ENCODE peak calls at places on chromosomes 1 and 21, in five cellular contexts. One of them, this sample, is unnamed.

GRCh38 chr21:18384771-18385170 is 18.8 kb downstream of the TMPRSS15 start:
- DNase-seq in colonic mucosa: no peak
- DNase-seq in cardiac muscle cell: no peak
- DNase-seq in heart right ventricle: no peak
- DNase-seq in IMR-90: no peak
- DNase-seq in this sample: no peak

GRCh38 chr1:179883040-179883501 is 986 bp downstream of the TOR1AIP1 start:
- DNase-seq in colonic mucosa: no peak
- DNase-seq in cardiac muscle cell: no peak
- DNase-seq in heart right ventricle: no peak
- DNase-seq in IMR-90: no peak
- DNase-seq in this sample: no peak

GRCh38 chr1:235500971-235501540 is 3.2 kb downstream of the B3GALNT2 start:
- DNase-seq in colonic mucosa: no peak
- DNase-seq in cardiac muscle cell: peak
- DNase-seq in heart right ventricle: no peak
- DNase-seq in IMR-90: peak
- DNase-seq in this sample: no peak

GRCh38 chr1:54001620-54002019 is 16.4 kb downstream of the LDLRAD1 start:
- DNase-seq in colonic mucosa: no peak
- DNase-seq in cardiac muscle cell: no peak
- DNase-seq in heart right ventricle: no peak
- DNase-seq in IMR-90: no peak
- DNase-seq in this sample: no peak

GRCh38 chr21:39180429-39181019 is 2.7 kb downstream of the PSMG1 start:
- DNase-seq in colonic mucosa: no peak
- DNase-seq in cardiac muscle cell: peak
- DNase-seq in heart right ventricle: no peak
- DNase-seq in IMR-90: no peak
- DNase-seq in this sample: no peak

GRCh38 chr1:235955777-235956176 is 89.1 kb upstream of the LYST start:
- DNase-seq in colonic mucosa: no peak
- DNase-seq in cardiac muscle cell: no peak
- DNase-seq in heart right ventricle: no peak
- DNase-seq in IMR-90: peak
- DNase-seq in this sample: no peak

GRCh38 chr1:229420765-229421164 is 13.1 kb downstream of the ACTA1 start:
- DNase-seq in colonic mucosa: no peak
- DNase-seq in cardiac muscle cell: no peak
- DNase-seq in heart right ventricle: no peak
- DNase-seq in IMR-90: no peak
- DNase-seq in this sample: no peak

GRCh38 chr1:21258331-21259134 is 31.7 kb downstream of the ECE1 start:
- DNase-seq in colonic mucosa: no peak
- DNase-seq in cardiac muscle cell: no peak
- DNase-seq in heart right ventricle: no peak
- DNase-seq in IMR-90: no peak
- DNase-seq in this sample: no peak

GRCh38 chr1:145827966-145828365 is 4.0 kb downstream of the POLR3C start:
- DNase-seq in colonic mucosa: no peak
- DNase-seq in cardiac muscle cell: no peak
- DNase-seq in heart right ventricle: no peak
- DNase-seq in IMR-90: peak
- DNase-seq in this sample: no peak

GRCh38 chr1:204438628-204439027 is 27.0 kb upstream of the PPP1R15B start:
- DNase-seq in colonic mucosa: no peak
- DNase-seq in cardiac muscle cell: peak
- DNase-seq in heart right ventricle: no peak
- DNase-seq in IMR-90: peak
- DNase-seq in this sample: peak

GRCh38 chr1:175152006-175152652 is 40.4 kb downstream of the KIAA0040 start:
- DNase-seq in colonic mucosa: peak
- DNase-seq in cardiac muscle cell: peak
- DNase-seq in heart right ventricle: peak
- DNase-seq in IMR-90: peak
- DNase-seq in this sample: peak

DNA sequence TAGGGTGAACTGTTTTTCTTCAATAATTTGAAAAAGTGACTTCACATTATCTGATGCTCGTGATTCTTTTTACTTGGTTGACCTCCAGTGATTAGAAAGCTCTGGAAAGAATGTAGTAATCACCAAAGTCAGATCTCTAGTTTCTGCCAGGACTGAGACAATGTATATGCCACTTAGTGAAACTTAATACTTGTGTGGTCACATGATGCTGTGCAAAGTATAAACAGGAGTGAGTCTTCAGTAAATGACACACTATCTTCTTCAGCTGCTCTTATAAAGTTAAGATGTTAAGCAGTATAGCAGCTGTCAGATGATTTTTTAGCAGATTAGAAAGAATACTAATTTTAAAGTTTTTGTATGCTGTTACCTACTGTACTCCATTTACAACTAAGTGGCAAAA is 17.2 kb downstream of the VCAM1 start:
- DNase-seq in colonic mucosa: no peak
- DNase-seq in cardiac muscle cell: peak
- DNase-seq in heart right ventricle: no peak
- DNase-seq in IMR-90: peak
- DNase-seq in this sample: no peak
- H3K27ac ChIP-seq in colonic mucosa: no peak
- H3K27ac ChIP-seq in cardiac muscle cell: peak
- H3K27ac ChIP-seq in heart right ventricle: no peak
- H3K27ac ChIP-seq in IMR-90: peak
- H3K27ac ChIP-seq in this sample: peak

GRCh38 chr1:178724386-178724733 is 684 bp upstream of the RALGPS2 start:
- DNase-seq in colonic mucosa: no peak
- DNase-seq in cardiac muscle cell: no peak
- DNase-seq in heart right ventricle: no peak
- DNase-seq in IMR-90: no peak
- DNase-seq in this sample: no peak
- H3K27ac ChIP-seq in colonic mucosa: peak
- H3K27ac ChIP-seq in cardiac muscle cell: peak
- H3K27ac ChIP-seq in heart right ventricle: peak
- H3K27ac ChIP-seq in IMR-90: no peak
- H3K27ac ChIP-seq in this sample: peak

DNA sequence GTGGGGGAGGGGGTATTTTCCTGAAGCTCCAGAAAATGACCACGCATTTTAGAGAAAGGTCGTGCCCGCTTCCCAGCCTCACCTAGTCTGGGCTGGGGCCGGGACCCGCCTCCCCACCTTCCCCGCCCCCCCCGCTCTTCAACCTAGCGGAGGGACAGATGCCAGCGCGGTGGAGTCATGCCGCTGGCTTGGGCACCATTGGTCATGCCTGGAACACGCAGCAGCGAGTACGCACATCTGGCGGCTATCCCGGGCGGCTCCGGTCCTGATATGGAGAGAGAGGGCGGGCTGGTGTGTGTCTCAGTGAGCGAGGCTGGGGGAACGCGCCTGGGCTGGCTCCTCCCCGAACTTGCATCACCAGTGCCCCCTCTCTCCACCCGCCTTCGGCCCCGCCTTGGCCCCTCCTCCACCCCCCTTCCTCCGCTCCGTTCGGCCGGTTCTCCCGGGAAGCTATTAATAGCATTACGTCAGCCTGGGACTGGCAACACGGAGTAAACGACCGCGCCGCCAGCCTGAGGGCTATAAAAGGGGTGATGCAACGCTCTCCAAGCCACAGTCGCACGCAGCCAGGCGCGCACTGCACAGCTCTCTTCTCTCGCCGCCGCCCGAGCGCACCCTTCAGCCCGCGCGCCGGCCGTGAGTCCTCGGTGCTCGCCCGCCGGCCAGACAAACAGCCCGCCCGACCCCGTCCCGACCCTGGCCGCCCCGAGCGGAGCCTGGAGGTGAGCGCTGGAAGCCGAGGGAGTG is at the start of gene ATF3:
- DNase-seq in colonic mucosa: peak
- DNase-seq in cardiac muscle cell: peak
- DNase-seq in heart right ventricle: peak
- DNase-seq in IMR-90: peak
- DNase-seq in this sample: peak
- H3K27ac ChIP-seq in colonic mucosa: peak
- H3K27ac ChIP-seq in cardiac muscle cell: peak
- H3K27ac ChIP-seq in heart right ventricle: peak
- H3K27ac ChIP-seq in IMR-90: peak
- H3K27ac ChIP-seq in this sample: peak

GRCh38 chr1:226666164-226666506 is 72.9 kb downstream of the ITPKB start:
- DNase-seq in colonic mucosa: no peak
- DNase-seq in cardiac muscle cell: no peak
- DNase-seq in heart right ventricle: no peak
- DNase-seq in IMR-90: no peak
- DNase-seq in this sample: no peak
- H3K27ac ChIP-seq in colonic mucosa: no peak
- H3K27ac ChIP-seq in cardiac muscle cell: no peak
- H3K27ac ChIP-seq in heart right ventricle: peak
- H3K27ac ChIP-seq in IMR-90: no peak
- H3K27ac ChIP-seq in this sample: no peak

DNA sequence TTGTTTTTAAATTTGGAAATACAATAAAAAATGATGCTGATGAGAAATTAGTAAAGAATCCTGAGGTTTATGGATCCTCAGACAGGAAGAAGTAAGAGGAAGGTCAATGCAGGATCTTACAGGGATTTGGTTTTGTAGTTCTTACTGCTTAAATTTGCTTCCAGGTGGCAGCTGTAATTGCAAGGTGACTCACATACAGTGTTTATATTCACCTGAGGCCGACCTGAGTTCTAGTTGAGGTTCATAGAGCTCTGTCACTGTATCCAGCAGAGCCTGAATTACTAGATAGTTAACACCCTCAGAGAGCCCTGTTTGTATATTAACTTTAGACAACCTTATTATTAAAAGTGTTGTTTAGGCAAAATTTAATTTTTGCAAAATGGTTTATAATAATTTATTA is 1.4 kb upstream of the WDR26 start:
- DNase-seq in colonic mucosa: no peak
- DNase-seq in cardiac muscle cell: no peak
- DNase-seq in heart right ventricle: no peak
- DNase-seq in IMR-90: no peak
- DNase-seq in this sample: no peak
- H3K27ac ChIP-seq in colonic mucosa: peak
- H3K27ac ChIP-seq in cardiac muscle cell: no peak
- H3K27ac ChIP-seq in heart right ventricle: no peak
- H3K27ac ChIP-seq in IMR-90: peak
- H3K27ac ChIP-seq in this sample: peak

GRCh38 chr21:45371649-45372048 is 33.3 kb upstream of the COL18A1 start:
- DNase-seq in colonic mucosa: no peak
- DNase-seq in cardiac muscle cell: peak
- DNase-seq in heart right ventricle: no peak
- DNase-seq in IMR-90: no peak
- DNase-seq in this sample: no peak

GRCh38 chr21:45367402-45368351 is 37.3 kb upstream of the COL18A1 start:
- DNase-seq in colonic mucosa: no peak
- DNase-seq in cardiac muscle cell: no peak
- DNase-seq in heart right ventricle: peak
- DNase-seq in IMR-90: no peak
- DNase-seq in this sample: no peak

GRCh38 chr21:45371092-45371491 is 33.9 kb upstream of the COL18A1 start:
- DNase-seq in colonic mucosa: no peak
- DNase-seq in cardiac muscle cell: no peak
- DNase-seq in heart right ventricle: peak
- DNase-seq in IMR-90: no peak
- DNase-seq in this sample: no peak

GRCh38 chr21:45372732-45373355 is 32.1 kb upstream of the COL18A1 start:
- DNase-seq in colonic mucosa: no peak
- DNase-seq in cardiac muscle cell: no peak
- DNase-seq in heart right ventricle: peak
- DNase-seq in IMR-90: peak
- DNase-seq in this sample: no peak

GRCh38 chr21:45370575-45370974 is 34.4 kb upstream of the COL18A1 start:
- DNase-seq in colonic mucosa: no peak
- DNase-seq in cardiac muscle cell: no peak
- DNase-seq in heart right ventricle: peak
- DNase-seq in IMR-90: no peak
- DNase-seq in this sample: no peak
- H3K27ac ChIP-seq in colonic mucosa: no peak
- H3K27ac ChIP-seq in cardiac muscle cell: no peak
- H3K27ac ChIP-seq in heart right ventricle: no peak
- H3K27ac ChIP-seq in IMR-90: no peak
- H3K27ac ChIP-seq in this sample: no peak

DNA sequence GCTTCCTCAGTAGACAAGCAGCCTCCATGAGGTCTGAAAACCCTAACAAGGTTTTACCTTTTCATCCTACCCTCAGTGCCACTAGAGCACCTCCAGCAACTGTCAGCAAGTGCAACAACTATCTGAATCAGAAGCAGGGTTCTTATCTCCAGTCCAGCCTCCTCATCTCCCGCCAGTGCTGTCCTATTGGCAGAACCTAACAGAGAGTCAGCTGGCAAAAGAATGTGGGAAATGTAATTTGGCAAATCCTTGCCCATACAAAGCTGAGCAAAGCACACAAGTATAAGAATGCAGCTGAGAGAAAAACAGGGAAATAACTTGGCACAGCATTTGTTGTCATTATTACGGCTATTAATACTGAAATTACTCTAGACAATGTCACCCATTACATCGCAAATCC is 124.2 kb downstream of the ATP6V1G3 start:
- DNase-seq in colonic mucosa: no peak
- DNase-seq in cardiac muscle cell: peak
- DNase-seq in heart right ventricle: no peak
- DNase-seq in IMR-90: peak
- DNase-seq in this sample: no peak
- H3K27ac ChIP-seq in colonic mucosa: no peak
- H3K27ac ChIP-seq in cardiac muscle cell: no peak
- H3K27ac ChIP-seq in heart right ventricle: no peak
- H3K27ac ChIP-seq in IMR-90: no peak
- H3K27ac ChIP-seq in this sample: no peak

DNA sequence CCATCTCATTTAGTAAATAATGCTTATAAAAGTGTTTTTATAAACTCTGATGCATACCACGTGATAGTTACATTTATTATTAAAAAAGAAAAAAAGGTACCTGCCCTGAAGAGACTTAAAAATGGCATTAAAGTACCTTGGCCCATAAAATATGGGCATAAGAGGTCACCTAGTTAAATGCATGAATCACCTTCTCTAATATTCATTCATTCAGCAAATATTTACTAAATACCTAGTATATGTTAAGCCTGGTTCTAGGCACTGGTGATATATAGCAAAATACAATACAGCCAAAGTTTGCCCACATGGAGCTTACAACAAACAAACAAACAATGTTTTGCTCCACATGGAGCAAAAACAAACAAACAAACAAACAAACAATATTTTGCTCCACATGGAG is 87.0 kb downstream of the SCMH1 start:
- DNase-seq in colonic mucosa: no peak
- DNase-seq in cardiac muscle cell: no peak
- DNase-seq in heart right ventricle: no peak
- DNase-seq in IMR-90: no peak
- DNase-seq in this sample: no peak
- H3K27ac ChIP-seq in colonic mucosa: no peak
- H3K27ac ChIP-seq in cardiac muscle cell: peak
- H3K27ac ChIP-seq in heart right ventricle: no peak
- H3K27ac ChIP-seq in IMR-90: no peak
- H3K27ac ChIP-seq in this sample: peak

GRCh38 chr1:165679282-165680036 is 18.9 kb downstream of the ALDH9A1 start:
- DNase-seq in colonic mucosa: no peak
- DNase-seq in cardiac muscle cell: no peak
- DNase-seq in heart right ventricle: no peak
- DNase-seq in IMR-90: no peak
- DNase-seq in this sample: no peak
- H3K27ac ChIP-seq in colonic mucosa: no peak
- H3K27ac ChIP-seq in cardiac muscle cell: no peak
- H3K27ac ChIP-seq in heart right ventricle: no peak
- H3K27ac ChIP-seq in IMR-90: no peak
- H3K27ac ChIP-seq in this sample: no peak